ENCODE peak calls at places on chromosome 5, in eight cellular contexts. X is small intestine, E is RWPE1, G is tibial artery, J is dorsolateral prefrontal cortex, A is A549, Y is brain microvascular endothelial cell, I is suprapubic skin. B is an unnamed sample.

GRCh38 chr5:54315736-54316135 is 5.4 kb upstream of the ARL15 start:
- DNase-seq in X (no peak), E (no peak), G (no peak), J (no peak), A (no peak), Y (no peak), I (no peak), B (no peak)

GRCh38 chr5:91225848-91226686 is 157.1 kb downstream of the ARRDC3 start:
- DNase-seq in X (peak), E (peak), G (no peak), J (no peak), A (no peak), Y (no peak), I (no peak), B (no peak)

GRCh38 chr5:37838933-37839341 is 904 bp downstream of the GDNF start:
- DNase-seq in X (no peak), E (no peak), G (no peak), J (no peak), A (no peak), Y (no peak), I (no peak), B (no peak)

GRCh38 chr5:80189201-80189600 is 66.6 kb downstream of the SERINC5 start:
- DNase-seq in X (no peak), E (no peak), G (no peak), J (no peak), A (no peak), Y (no peak), I (no peak), B (no peak)

GRCh38 chr5:86869268-86869667 is 251.5 kb downstream of the COX7C start:
- DNase-seq in X (no peak), E (no peak), G (no peak), J (no peak), A (no peak), Y (no peak), I (no peak), B (no peak)

GRCh38 chr5:24365406-24365805 is 279.4 kb downstream of the CDH10 start:
- DNase-seq in X (no peak), E (no peak), G (no peak), J (no peak), A (no peak), Y (no peak), I (no peak), B (no peak)

GRCh38 chr5:173864126-173865075 is 23.7 kb upstream of the CPEB4 start:
- DNase-seq in X (peak), E (no peak), G (peak), J (no peak), A (no peak), Y (no peak), I (no peak), B (no peak)

GRCh38 chr5:163846512-163846911 is 341.1 kb downstream of the MAT2B start:
- DNase-seq in X (peak), E (peak), G (no peak), J (no peak), A (no peak), Y (no peak), I (no peak), B (peak)

GRCh38 chr5:149211566-149211965 is 60.1 kb upstream of the AFAP1L1 start:
- DNase-seq in X (no peak), E (no peak), G (no peak), J (no peak), A (no peak), Y (peak), I (no peak), B (peak)

GRCh38 chr5:122846051-122846567 is 696 bp downstream of the SNX24 start:
- DNase-seq in X (peak), E (peak), G (no peak), J (no peak), A (peak), Y (no peak), I (no peak), B (peak)

GRCh38 chr5:176438959-176439757 is 9.0 kb upstream of the FAF2 start:
- DNase-seq in X (no peak), E (no peak), G (no peak), J (no peak), A (no peak), Y (peak), I (no peak), B (peak)

GRCh38 chr5:6818594-6819512 is 105.6 kb downstream of the TENT4A start:
- DNase-seq in X (no peak), E (no peak), G (no peak), J (no peak), A (no peak), Y (no peak), I (no peak), B (no peak)

GRCh38 chr5:10672285-10673044 is 88.6 kb downstream of the DAP start:
- DNase-seq in X (no peak), E (no peak), G (no peak), J (no peak), A (no peak), Y (no peak), I (no peak), B (no peak)

GRCh38 chr5:177431317-177432142 is 5.1 kb downstream of the GRK6 start:
- DNase-seq in X (peak), E (no peak), G (no peak), J (peak), A (no peak), Y (no peak), I (no peak), B (no peak)

GRCh38 chr5:142834504-142834903 is 64.3 kb downstream of the ARHGAP26 start:
- DNase-seq in X (peak), E (no peak), G (no peak), J (no peak), A (no peak), Y (no peak), I (no peak), B (no peak)

GRCh38 chr5:134846641-134846960 is 833 bp downstream of the C5orf24 start:
- DNase-seq in X (peak), E (no peak), G (no peak), J (no peak), A (no peak), Y (peak), I (no peak), B (no peak)

GRCh38 chr5:65101706-65102105 is 333.0 kb downstream of the CWC27 start:
- DNase-seq in X (no peak), E (no peak), G (no peak), J (no peak), A (no peak), Y (no peak), I (no peak), B (peak)

GRCh38 chr5:62299097-62299496 is 6.9 kb upstream of the KIF2A start:
- DNase-seq in X (no peak), E (no peak), G (no peak), J (no peak), A (no peak), Y (no peak), I (no peak), B (no peak)

GRCh38 chr5:150656191-150657132 is 4.6 kb upstream of the MYOZ3 start:
- DNase-seq in X (peak), E (peak), G (no peak), J (peak), A (peak), Y (no peak), I (no peak), B (no peak)

DNA sequence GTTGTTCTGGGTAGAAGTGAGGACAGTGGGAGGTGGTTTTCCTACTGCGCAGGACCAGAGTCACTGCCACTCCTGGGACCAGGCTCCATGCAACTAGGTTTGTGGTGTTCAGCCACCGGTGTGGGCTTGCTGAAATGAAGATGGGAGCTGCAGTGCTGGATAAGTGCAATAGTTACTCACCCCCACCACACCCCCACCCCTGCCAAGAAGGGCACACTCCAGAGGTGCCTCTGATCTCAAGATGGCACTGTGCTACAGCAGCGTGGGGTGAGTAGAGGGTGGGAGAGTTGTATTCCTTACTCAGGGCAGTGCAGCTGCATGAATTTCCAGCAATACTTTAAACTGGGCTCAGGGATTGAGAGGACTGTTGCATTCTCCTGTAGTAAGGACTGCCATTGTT is 187.4 kb upstream of the TLX3 start:
- DNase-seq in X (no peak), E (no peak), G (no peak), J (no peak), A (no peak), Y (no peak), I (no peak), B (no peak)
- H3K27ac ChIP-seq in X (no peak), E (no peak), G (no peak), J (no peak), A (no peak), Y (no peak), I (no peak), B (no peak)

GRCh38 chr5:95623706-95624105 is 3.8 kb downstream of the GPR150 start:
- DNase-seq in X (no peak), E (no peak), G (no peak), J (no peak), A (no peak), Y (no peak), I (no peak), B (no peak)

GRCh38 chr5:95624368-95624767 is 4.5 kb downstream of the GPR150 start:
- DNase-seq in X (no peak), E (no peak), G (no peak), J (no peak), A (no peak), Y (no peak), I (no peak), B (no peak)

GRCh38 chr5:95620030-95620869 is at the start of gene GPR150:
- DNase-seq in X (peak), E (peak), G (no peak), J (peak), A (peak), Y (peak), I (peak), B (peak)

GRCh38 chr5:95620870-95621838 is 1.3 kb downstream of the GPR150 start:
- DNase-seq in X (no peak), E (no peak), G (no peak), J (peak), A (peak), Y (no peak), I (no peak), B (no peak)

DNA sequence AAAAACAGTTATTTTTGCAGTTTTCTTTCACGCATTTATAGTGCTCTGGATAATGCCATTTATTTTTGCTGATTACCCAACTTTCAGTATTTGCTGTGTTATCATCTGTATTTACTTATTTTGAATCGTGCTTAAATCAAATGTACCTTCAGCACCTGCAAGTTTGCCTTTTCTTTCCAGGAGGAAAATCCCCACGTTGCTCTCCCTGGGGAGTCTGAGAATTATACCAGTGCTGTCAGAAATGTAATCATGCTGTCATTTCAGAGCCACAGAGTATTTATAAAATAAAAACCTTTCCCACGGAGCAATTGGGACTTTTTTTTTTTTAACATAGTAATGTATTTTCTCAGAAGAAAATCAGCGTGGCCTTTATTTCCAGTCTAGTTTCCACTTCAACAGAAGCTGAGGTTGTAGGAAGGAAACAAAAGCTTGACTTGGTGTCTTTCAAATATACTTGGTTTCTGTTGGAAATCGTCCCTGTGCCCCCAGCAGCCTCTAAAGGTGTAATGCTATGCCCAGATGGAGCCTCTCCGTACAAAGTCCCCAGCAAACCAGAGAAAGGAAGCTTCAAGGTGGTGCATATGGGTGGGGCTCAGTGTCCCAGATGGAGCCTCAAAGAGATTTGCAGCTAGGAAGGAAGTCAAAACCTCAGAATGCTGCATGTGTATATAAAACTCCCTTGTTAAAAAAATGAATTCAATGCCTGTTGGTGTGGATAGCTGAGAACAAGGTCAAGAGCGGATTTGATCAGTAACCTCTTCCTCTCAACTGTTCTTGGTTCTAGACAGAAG is 2.1 kb downstream of the GPR150 start:
- DNase-seq in X (no peak), E (no peak), G (no peak), J (no peak), A (no peak), Y (no peak), I (no peak), B (no peak)
- H3K27ac ChIP-seq in X (no peak), E (no peak), G (no peak), J (no peak), A (no peak), Y (no peak), I (no peak), B (no peak)

GRCh38 chr5:59759600-59760357 is 133.7 kb downstream of the PDE4D start:
- DNase-seq in X (no peak), E (no peak), G (no peak), J (no peak), A (peak), Y (peak), I (no peak), B (no peak)
- H3K27ac ChIP-seq in X (peak), E (peak), G (no peak), J (no peak), A (peak), Y (peak), I (no peak), B (no peak)

GRCh38 chr5:157521704-157522029 is 53.9 kb downstream of the ADAM19 start:
- DNase-seq in X (no peak), E (no peak), G (no peak), J (no peak), A (no peak), Y (no peak), I (no peak), B (no peak)
- H3K27ac ChIP-seq in X (peak), E (no peak), G (peak), J (no peak), A (no peak), Y (no peak), I (no peak), B (peak)

DNA sequence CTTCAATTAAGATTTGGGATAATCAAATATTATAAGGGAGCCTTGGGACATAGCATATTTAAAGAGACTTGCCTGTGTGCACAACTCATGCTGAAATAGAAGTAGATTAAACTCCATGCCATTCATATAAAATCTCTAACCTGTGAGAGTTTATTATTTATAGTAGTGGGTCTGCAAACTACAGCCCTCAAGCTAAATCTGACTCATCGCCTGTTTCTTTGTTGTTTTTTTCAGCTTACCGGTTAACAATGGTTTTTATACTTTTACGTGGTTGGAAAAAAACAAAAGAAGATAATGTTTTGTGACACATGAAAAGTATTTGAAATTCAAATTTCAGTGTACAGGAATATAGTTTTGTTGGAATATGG is 61.9 kb upstream of the GHR start:
- DNase-seq in X (no peak), E (no peak), G (no peak), J (no peak), A (no peak), Y (no peak), I (no peak), B (no peak)
- H3K27ac ChIP-seq in X (no peak), E (no peak), G (no peak), J (no peak), A (no peak), Y (no peak), I (no peak), B (no peak)